ENCODE peak calls at places on chromosomes 2 and 18, in eight cellular contexts. L is spleen, M is fibroblast of villous mesenchyme, E is glutamatergic neuron, J is prostate gland, V is neural crest cell, H is foreskin fibroblast, X is AG04450. O is an unnamed sample.

GRCh38 chr2:129812071-129812470 is 167.4 kb upstream of the RAB6C start:
- DNase-seq in J (no peak), H (no peak), L (no peak), M (no peak), X (no peak), E (no peak), V (no peak), O (peak)

GRCh38 chr2:216732334-216732733 is 37.0 kb upstream of the IGFBP5 start:
- DNase-seq in M (no peak), E (no peak), V (no peak), L (no peak), H (no peak), J (no peak), X (no peak), O (no peak)

GRCh38 chr2:72271766-72272615 is 124.3 kb upstream of the CYP26B1 start:
- DNase-seq in E (no peak), J (no peak), M (no peak), X (no peak), V (no peak), H (no peak), L (no peak), O (no peak)

GRCh38 chr2:39631715-39632114 is 34.0 kb upstream of the TMEM178A start:
- DNase-seq in M (peak), J (no peak), L (no peak), V (no peak), E (no peak), H (peak), X (peak), O (no peak)

GRCh38 chr18:48486762-48487161 is 52.1 kb upstream of the CTIF start:
- DNase-seq in J (no peak), L (no peak), X (peak), M (peak), V (no peak), H (peak), E (no peak), O (no peak)

GRCh38 chr2:219010873-219011272 is 17.7 kb upstream of the CRYBA2 start:
- DNase-seq in H (no peak), L (no peak), M (no peak), V (no peak), E (no peak), J (no peak), X (no peak), O (no peak)

GRCh38 chr2:53312721-53313120 is 454.9 kb upstream of the CHAC2 start:
- DNase-seq in H (no peak), X (no peak), E (no peak), V (no peak), M (no peak), J (no peak), L (no peak), O (no peak)

GRCh38 chr2:45962522-45962921 is 311.0 kb downstream of the PRKCE start:
- DNase-seq in L (no peak), M (peak), J (no peak), E (no peak), H (peak), X (no peak), V (no peak), O (no peak)

GRCh38 chr2:223853425-223853837 is 16.0 kb upstream of the AP1S3 start:
- DNase-seq in E (no peak), L (no peak), H (peak), V (no peak), X (no peak), M (no peak), J (no peak), O (no peak)

GRCh38 chr2:197092431-197092830 is 165.9 kb upstream of the PGAP1 start:
- DNase-seq in M (peak), J (no peak), X (peak), E (no peak), V (no peak), L (no peak), H (peak), O (no peak)

GRCh38 chr2:239940861-239941570 is 84.1 kb downstream of the NDUFA10 start:
- DNase-seq in H (no peak), V (no peak), J (no peak), X (no peak), M (no peak), L (peak), E (peak), O (no peak)

GRCh38 chr2:40178171-40178778 is 273.6 kb downstream of the SLC8A1 start:
- DNase-seq in E (no peak), X (no peak), M (no peak), L (no peak), H (no peak), J (no peak), V (no peak), O (no peak)

GRCh38 chr2:170843656-170844055 is 27.0 kb downstream of the GAD1 start:
- DNase-seq in V (no peak), M (peak), J (no peak), L (no peak), X (no peak), H (peak), E (no peak), O (peak)

GRCh38 chr2:120684691-120685402 is 50.8 kb upstream of the GLI2 start:
- DNase-seq in J (no peak), X (no peak), V (no peak), E (no peak), M (peak), L (peak), H (peak), O (no peak)

GRCh38 chr2:85266424-85267041 is 61.3 kb downstream of the TGOLN2 start:
- DNase-seq in J (peak), H (peak), E (peak), M (peak), L (peak), V (peak), X (no peak), O (peak)

GRCh38 chr2:191637182-191638078 is 40.5 kb upstream of the NABP1 start:
- DNase-seq in L (no peak), H (peak), M (peak), V (no peak), X (no peak), J (no peak), E (no peak), O (peak)

GRCh38 chr18:79343567-79344207 is 52.0 kb upstream of the NFATC1 start:
- DNase-seq in E (no peak), L (no peak), X (no peak), J (no peak), M (no peak), H (no peak), V (no peak), O (no peak)

GRCh38 chr18:56873441-56874140 is 222.4 kb downstream of the WDR7 start:
- DNase-seq in L (no peak), E (peak), M (no peak), H (no peak), J (no peak), V (peak), X (no peak), O (peak)

GRCh38 chr2:2890246-2890645 is 487.4 kb downstream of the EIPR1 start:
- DNase-seq in X (no peak), L (no peak), M (no peak), V (no peak), H (no peak), J (no peak), E (no peak), O (no peak)

GRCh38 chr18:52334896-52335295 is 5.1 kb upstream of the DCC start:
- DNase-seq in J (no peak), H (peak), V (no peak), E (no peak), M (no peak), L (no peak), X (peak), O (no peak)

GRCh38 chr2:4454907-4455306 is 751.5 kb downstream of the DCDC2C start:
- DNase-seq in M (no peak), X (no peak), J (no peak), V (no peak), L (no peak), H (no peak), E (no peak), O (no peak)

GRCh38 chr2:109027702-109028101 is 38.7 kb upstream of the EDAR start:
- DNase-seq in L (no peak), V (no peak), X (no peak), E (no peak), J (no peak), H (no peak), M (no peak), O (no peak)

GRCh38 chr2:12738112-12738485 is 21.4 kb downstream of the TRIB2 start:
- DNase-seq in L (no peak), V (no peak), M (peak), J (no peak), E (no peak), H (peak), X (no peak), O (no peak)

GRCh38 chr2:24821433-24821891 is 28.2 kb downstream of the CENPO start:
- DNase-seq in E (no peak), J (no peak), H (no peak), V (no peak), L (peak), X (no peak), M (no peak), O (no peak)

GRCh38 chr2:232843860-232844259 is 26.2 kb upstream of the SNORC start:
- DNase-seq in X (no peak), V (no peak), M (peak), J (no peak), L (no peak), E (no peak), H (no peak), O (no peak)

GRCh38 chr2:187499941-187500532 is 52.0 kb upstream of the CALCRL start:
- DNase-seq in L (no peak), X (peak), E (peak), J (peak), V (peak), M (peak), H (peak), O (peak)

GRCh38 chr2:187500585-187501359 is 52.7 kb upstream of the CALCRL start:
- DNase-seq in J (no peak), M (peak), H (peak), L (no peak), X (peak), V (no peak), E (no peak), O (no peak)

GRCh38 chr2:187497140-187497539 is 49.1 kb upstream of the CALCRL start:
- DNase-seq in H (no peak), J (no peak), V (no peak), X (no peak), E (no peak), M (no peak), L (no peak), O (no peak)

GRCh38 chr2:187493877-187494568 is 46.0 kb upstream of the CALCRL start:
- DNase-seq in X (no peak), M (no peak), J (no peak), E (no peak), H (no peak), L (no peak), V (no peak), O (no peak)

GRCh38 chr2:187497858-187498463 is 49.9 kb upstream of the CALCRL start:
- DNase-seq in J (no peak), M (peak), H (peak), E (no peak), X (no peak), L (no peak), V (no peak), O (no peak)
- TF ChIP-seq CTCF in J (no peak), M (peak), H (peak), E (peak), X (peak), L (peak), V (peak), O (peak)

DNA sequence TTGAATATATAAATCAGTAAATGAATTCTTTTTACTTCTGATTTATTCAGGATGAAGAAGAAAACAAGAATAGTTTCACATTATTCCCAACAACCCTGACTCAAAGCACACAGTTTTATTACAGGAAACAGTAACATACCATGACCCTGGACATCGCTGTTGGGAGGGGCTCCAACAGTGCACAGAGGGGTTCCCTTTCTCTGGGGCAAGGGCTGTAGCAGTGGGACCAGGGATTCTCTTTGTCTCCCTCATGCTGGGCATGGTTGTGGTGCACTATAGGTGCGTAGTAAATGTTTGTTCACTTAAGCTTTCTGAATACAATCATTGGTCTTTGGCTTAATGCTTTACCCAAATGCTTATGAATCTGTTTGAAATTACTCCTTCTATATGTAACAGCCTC is 189.4 kb downstream of the BCL2 start:
- DNase-seq in V (no peak), H (no peak), J (no peak), E (no peak), L (no peak), M (no peak), X (no peak), O (no peak)
- TF ChIP-seq CTCF in V (no peak), H (no peak), J (no peak), E (no peak), L (no peak), M (no peak), X (no peak), O (no peak)

DNA sequence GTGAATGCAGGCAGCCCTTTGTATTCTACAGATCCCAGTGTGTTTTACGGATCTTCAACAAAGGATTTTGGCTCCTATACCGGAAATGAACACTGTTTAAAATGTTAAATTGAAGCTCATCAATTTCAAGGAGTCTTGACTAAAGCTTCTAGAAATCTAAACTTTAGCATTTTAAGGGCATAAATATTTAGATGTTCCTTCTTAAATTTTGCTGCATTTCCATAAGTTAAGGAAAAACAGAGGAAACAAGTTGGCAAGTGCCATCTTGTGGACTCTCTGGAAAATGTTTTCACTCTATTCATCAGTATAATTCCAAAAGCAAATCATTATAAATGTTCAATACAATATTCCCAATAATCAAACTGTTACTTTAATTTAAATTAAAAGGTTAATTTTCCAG is 19.6 kb downstream of the CHN1 start:
- DNase-seq in M (peak), E (no peak), H (peak), L (no peak), V (no peak), J (no peak), X (no peak), O (no peak)
- TF ChIP-seq CTCF in M (peak), E (peak), H (peak), L (peak), V (peak), J (no peak), X (peak), O (peak)

GRCh38 chr18:58895385-58895784 is 30.7 kb downstream of the ZNF532 start:
- DNase-seq in L (no peak), J (no peak), E (no peak), M (no peak), V (no peak), H (no peak), X (no peak), O (no peak)
- TF ChIP-seq CTCF in L (no peak), J (no peak), E (no peak), M (no peak), V (no peak), H (no peak), X (no peak), O (no peak)

GRCh38 chr2:194867328-194867727 is 789.7 kb upstream of the SLC39A10 start:
- DNase-seq in X (no peak), M (peak), L (no peak), H (peak), E (no peak), V (no peak), J (no peak), O (no peak)
- TF ChIP-seq CTCF in X (peak), M (peak), L (peak), H (peak), E (peak), V (peak), J (no peak), O (peak)

DNA sequence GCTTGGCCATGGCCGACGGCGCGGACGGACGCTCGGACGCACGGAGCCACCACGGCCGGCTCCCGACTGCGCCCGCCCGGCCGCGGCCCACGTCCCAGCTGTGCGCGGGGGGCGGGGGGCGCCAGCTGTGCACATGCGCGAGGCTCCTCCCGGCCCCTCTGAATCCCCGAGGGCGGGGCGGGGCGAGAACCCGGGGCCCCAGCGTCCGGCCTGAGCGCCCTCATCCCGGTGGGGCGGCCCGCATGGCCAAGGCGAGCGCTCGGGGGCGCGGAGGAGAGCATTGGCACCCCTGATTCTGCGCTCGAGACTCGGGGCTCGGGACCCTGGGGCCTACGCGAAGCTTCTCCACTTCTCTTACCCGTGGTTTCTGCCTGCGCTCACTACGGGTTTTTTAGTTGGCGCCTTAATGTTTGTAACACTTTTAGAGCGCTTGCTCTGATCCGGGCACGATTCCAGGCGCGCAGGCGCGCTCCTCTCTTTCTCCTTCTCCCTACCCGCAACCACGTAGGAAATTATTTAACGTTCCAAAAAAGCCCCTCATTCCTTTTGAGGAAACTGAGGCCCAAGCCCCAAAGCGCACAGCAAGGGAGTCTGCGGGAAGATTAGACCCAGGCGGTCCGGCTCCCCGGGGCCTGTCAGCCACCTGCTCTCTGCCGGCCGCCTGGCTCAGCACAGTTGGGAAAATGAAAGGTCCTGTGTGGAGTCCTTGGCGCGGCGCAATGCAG is at the start of gene PXDN:
- DNase-seq in M (peak), X (no peak), V (peak), E (peak), J (peak), H (peak), L (peak), O (no peak)
- TF ChIP-seq CTCF in M (no peak), X (no peak), V (no peak), E (no peak), J (no peak), H (no peak), L (no peak), O (no peak)

DNA sequence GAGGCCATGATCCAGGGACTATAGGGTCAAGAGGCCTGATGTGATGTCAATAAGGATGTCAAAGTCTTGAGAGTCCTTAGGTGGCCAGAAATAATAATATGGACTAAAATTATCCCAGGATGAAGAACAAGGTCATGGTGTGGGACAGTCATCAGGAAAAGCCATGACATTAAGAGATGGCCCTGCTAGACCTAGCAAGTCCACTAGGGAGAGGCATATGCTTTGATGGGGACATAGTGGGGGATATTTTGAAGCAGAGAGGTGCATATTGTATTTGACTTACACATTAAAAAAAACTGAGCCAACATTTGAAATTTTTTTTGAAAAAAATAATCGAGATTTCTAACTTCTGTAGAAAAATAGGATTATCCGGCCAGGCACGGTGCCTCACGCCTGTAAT is 53.3 kb upstream of the CXCR4 start:
- DNase-seq in M (no peak), V (no peak), X (no peak), L (no peak), E (no peak), H (no peak), J (no peak), O (no peak)
- TF ChIP-seq CTCF in M (no peak), V (no peak), X (no peak), L (no peak), E (no peak), H (no peak), J (no peak), O (no peak)

DNA sequence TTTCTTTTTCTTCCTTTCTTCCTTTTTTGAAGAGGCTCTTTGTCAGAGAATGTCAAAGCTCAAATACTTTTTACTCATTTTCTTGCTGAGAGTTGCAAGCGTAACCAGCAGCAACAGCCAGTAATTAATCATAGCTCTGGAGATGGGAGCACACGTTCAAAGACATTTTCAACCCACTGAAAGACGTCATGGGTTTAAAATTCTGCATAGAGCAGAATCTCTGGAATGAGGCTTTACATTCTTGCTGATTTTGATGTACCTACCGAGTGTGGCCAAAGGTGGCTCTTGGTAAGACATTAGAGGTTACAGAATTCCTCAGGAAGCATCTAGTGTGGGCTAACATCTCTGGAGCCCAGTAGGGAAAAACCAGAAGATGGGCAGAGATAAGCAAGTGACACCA is 292.5 kb downstream of the MTX2 start:
- DNase-seq in H (no peak), M (peak), L (no peak), E (no peak), V (no peak), X (no peak), J (no peak), O (no peak)
- TF ChIP-seq CTCF in H (no peak), M (no peak), L (no peak), E (no peak), V (no peak), X (no peak), J (no peak), O (no peak)

GRCh38 chr2:88760819-88761598 is 69.5 kb downstream of the RPIA start:
- DNase-seq in E (no peak), J (no peak), X (no peak), M (no peak), H (no peak), L (no peak), V (no peak), O (no peak)
- TF ChIP-seq CTCF in E (no peak), J (no peak), X (no peak), M (peak), H (no peak), L (no peak), V (no peak), O (no peak)